ENCODE peak calls at places on chromosomes 13 and 19, in four cellular contexts. X is IMR-90, N is H1, S is H9. J is an unnamed sample.
A peak's percentile ranks its signal among the peaks of the same experiment; 100 is the strongest.

GRCh38 chr13:99375806-99376080 is 68.5 kb upstream of the GPR183 start:
- DNase-seq in X (no peak), N (peak; percentile 6), S (no peak), J (no peak)

GRCh38 chr19:55070755-55071502 is 4.7 kb upstream of the EPS8L1 start:
- DNase-seq in X (peak; percentile 58), N (no peak), S (no peak), J (no peak)

GRCh38 chr13:27967203-27967735 is 1.8 kb downstream of the CDX2 start:
- DNase-seq in X (no peak), N (no peak), S (no peak), J (peak; percentile 54)

GRCh38 chr19:47509973-47510372 is 4.9 kb downstream of the NAPA start:
- DNase-seq in X (no peak), N (no peak), S (no peak), J (no peak)

GRCh38 chr13:106534844-106535551 is 464 bp downstream of the EFNB2 start:
- DNase-seq in X (peak; percentile 16), N (peak; percentile 76), S (no peak), J (peak; percentile 32)

GRCh38 chr13:62085337-62085736 is 669.7 kb upstream of the PCDH20 start:
- DNase-seq in X (no peak), N (no peak), S (no peak), J (peak; percentile 5)

GRCh38 chr13:91144054-91144453 is 203.4 kb upstream of the MIR17HG start:
- DNase-seq in X (no peak), N (no peak), S (no peak), J (peak; percentile 41)

GRCh38 chr19:10439588-10439987 is 19.2 kb downstream of the PDE4A start:
- DNase-seq in X (no peak), N (no peak), S (no peak), J (no peak)

GRCh38 chr19:42023121-42023942 is 29.3 kb upstream of the ATP1A3 start:
- DNase-seq in X (peak; percentile 8), N (peak; percentile 84), S (peak; percentile 76), J (peak; percentile 70)

GRCh38 chr13:26946675-26947342 is 186.2 kb upstream of the GPR12 start:
- DNase-seq in X (peak; percentile 73), N (no peak), S (no peak), J (peak; percentile 69)

GRCh38 chr13:37657134-37657533 is 58.6 kb upstream of the POSTN start:
- DNase-seq in X (peak; percentile 71), N (no peak), S (no peak), J (no peak)

GRCh38 chr19:5585461-5586299 is 17.9 kb upstream of the TINCR start:
- DNase-seq in X (no peak), N (peak; percentile 85), S (peak; percentile 84), J (peak; percentile 80)

GRCh38 chr19:49133621-49134454 is 14.5 kb downstream of the PPFIA3 start:
- DNase-seq in X (peak; percentile 70), N (peak; percentile 90), S (peak; percentile 90), J (peak; percentile 48)

GRCh38 chr13:25214371-25215252 is 42.5 kb upstream of the AMER2 start:
- DNase-seq in X (peak; percentile 21), N (no peak), S (no peak), J (peak; percentile 53)

GRCh38 chr19:51777570-51778460 is 16.8 kb downstream of the FPR2 start:
- DNase-seq in X (peak; percentile 80), N (peak; percentile 50), S (peak; percentile 72), J (peak; percentile 92)

GRCh38 chr13:62510906-62511655 is 1095.4 kb upstream of the PCDH20 start:
- DNase-seq in X (no peak), N (no peak), S (no peak), J (peak; percentile 89)

GRCh38 chr19:6589711-6590457 is 1.1 kb downstream of the CD70 start:
- DNase-seq in X (no peak), N (peak; percentile 45), S (no peak), J (peak; percentile 37)

GRCh38 chr13:49248433-49249002 is 793 bp downstream of the CDADC1 start:
- DNase-seq in X (peak; percentile 29), N (peak; percentile 46), S (no peak), J (no peak)

GRCh38 chr13:95099541-95099940 is 201.7 kb downstream of the ABCC4 start:
- DNase-seq in X (peak; percentile 28), N (no peak), S (no peak), J (no peak)

GRCh38 chr13:70390968-70391367 is 282.7 kb upstream of the KLHL1 start:
- DNase-seq in X (no peak), N (no peak), S (no peak), J (no peak)

GRCh38 chr13:29767006-29767405 is 83.4 kb downstream of the UBL3 start:
- DNase-seq in X (peak; percentile 48), N (no peak), S (no peak), J (no peak)

GRCh38 chr13:35210234-35210633 is 266.3 kb downstream of the MAB21L1 start:
- DNase-seq in X (no peak), N (no peak), S (no peak), J (no peak)

GRCh38 chr19:32911467-32911866 is 41.9 kb upstream of the SLC7A9 start:
- DNase-seq in X (no peak), N (no peak), S (no peak), J (no peak)

GRCh38 chr19:16896098-16896912 is 7.5 kb downstream of the F2RL3 start:
- DNase-seq in X (no peak), N (peak; percentile 80), S (peak; percentile 69), J (peak; percentile 66)
- H3K27ac ChIP-seq in X (peak overlapping the region; percentile 16), N (no peak overlapping the region), S (no peak overlapping the region), J (no peak overlapping the region)

GRCh38 chr19:19711934-19712828 is 20.7 kb downstream of the ZNF14 start:
- DNase-seq in X (no peak), N (no peak), S (no peak), J (peak; percentile 19)
- H4K5ac ChIP-seq in X (no peak overlapping the region), N (no peak overlapping the region), S (no peak overlapping the region), J (no peak overlapping the region)

DNA sequence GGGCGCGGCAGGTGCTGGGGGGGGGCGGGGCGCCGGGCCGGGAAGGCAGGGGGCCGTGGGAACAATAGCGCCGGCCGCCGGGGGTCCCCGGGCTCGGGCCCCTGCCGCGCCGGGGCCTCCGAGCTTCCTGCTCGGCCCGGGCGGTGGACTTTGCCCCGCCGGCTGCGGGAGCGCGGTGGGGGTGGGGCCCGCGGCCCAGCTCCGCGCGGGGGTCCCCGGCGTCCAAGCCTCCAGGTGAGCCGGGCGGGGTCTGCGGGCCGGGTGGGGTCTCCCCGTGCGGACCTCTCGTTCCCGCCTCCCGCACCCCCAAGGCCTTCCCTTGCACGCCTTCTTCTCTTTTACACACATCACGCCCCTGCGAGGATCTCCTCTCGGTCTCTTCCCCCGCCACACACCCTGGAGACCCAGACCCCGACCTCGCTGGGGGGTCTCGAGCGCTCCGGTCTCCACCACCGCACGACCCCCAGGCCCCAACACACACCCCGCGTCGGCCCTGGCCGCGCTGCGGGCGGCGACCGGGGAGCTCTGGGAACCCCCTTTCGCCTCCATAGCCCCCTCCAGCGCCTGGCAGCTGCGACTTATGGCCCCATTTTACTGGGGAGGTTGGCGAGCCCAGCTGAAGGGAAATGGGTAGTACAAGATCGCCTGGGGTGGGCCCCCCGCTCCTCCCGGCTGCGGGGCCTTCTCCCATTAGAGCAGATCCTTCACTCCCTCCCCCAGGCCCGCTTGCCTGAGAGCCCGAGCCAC is 701 bp downstream of the CAMSAP3 start:
- DNase-seq in X (no peak), N (peak; percentile 59), S (no peak), J (no peak)
- H3K27ac ChIP-seq in X (no peak overlapping the region), N (no peak overlapping the region), S (no peak overlapping the region), J (no peak overlapping the region)

GRCh38 chr13:44244288-44244687 is 129.3 kb upstream of the SERP2 start:
- DNase-seq in X (peak; percentile 81), N (no peak), S (no peak), J (no peak)
- H4K5ac ChIP-seq in X (no peak overlapping the region), N (no peak overlapping the region), S (no peak overlapping the region), J (no peak overlapping the region)

GRCh38 chr13:74695021-74695800 is 561.0 kb upstream of the KLF12 start:
- DNase-seq in X (no peak), N (no peak), S (no peak), J (peak; percentile 86)

DNA sequence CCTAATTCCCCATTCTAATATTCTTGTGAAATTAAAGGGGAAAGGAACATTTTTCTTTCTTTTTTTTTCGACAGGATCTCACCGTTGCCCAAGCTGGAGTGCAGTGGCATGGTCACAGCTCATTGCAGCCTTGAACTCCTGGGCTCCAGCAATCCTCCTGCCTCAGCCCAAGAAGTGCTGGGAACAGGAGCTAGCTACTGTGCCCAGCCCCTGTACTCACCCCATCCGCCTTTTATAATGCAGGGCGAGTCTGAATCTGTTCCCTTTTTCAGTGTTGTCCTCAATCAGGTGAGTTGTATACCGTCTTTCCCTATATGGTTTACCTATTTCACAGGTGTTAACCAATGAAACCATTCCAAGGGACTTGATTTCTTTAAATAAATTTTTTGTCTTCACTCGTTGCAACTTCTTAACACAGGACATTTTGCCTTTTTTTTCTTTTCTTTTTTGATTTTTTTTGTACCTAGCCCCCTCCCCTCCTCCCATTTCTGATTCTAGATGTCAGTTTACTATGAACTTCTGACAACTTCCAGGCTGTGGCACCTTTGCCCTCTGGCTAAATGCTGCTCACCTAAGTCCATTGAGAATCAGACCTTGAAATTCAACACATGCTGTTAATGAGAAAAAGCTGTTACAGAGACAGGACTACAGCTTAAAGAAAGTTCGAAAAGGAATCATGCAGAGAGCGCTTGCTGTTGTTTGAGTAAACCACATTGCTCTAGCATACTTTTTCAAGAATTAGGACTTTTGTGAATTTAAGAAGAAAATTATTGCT is 562.1 kb upstream of the KLF12 start:
- DNase-seq in X (no peak), N (no peak), S (no peak), J (peak; percentile 45)
- H3K27ac ChIP-seq in X (no peak overlapping the region), N (no peak overlapping the region), S (no peak overlapping the region), J (no peak overlapping the region)

DNA sequence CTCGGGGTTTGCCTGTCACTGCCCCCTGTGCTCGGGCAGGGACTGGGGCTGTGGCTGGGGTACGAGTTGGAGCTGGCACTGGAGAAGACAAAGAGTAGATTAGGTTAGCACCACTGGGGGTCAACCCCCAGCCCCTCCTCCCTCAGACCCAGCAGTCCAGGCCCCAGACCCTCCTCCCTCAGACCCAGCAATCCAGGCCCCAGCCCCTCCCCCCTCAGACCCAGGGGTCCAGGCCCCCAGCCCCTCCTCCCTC is 19.1 kb downstream of the ZNF575 start:
- DNase-seq in X (no peak), N (no peak), S (no peak), J (no peak)
- H4K5ac ChIP-seq in X (no peak overlapping the region), N (no peak overlapping the region), S (no peak overlapping the region), J (no peak overlapping the region)

DNA sequence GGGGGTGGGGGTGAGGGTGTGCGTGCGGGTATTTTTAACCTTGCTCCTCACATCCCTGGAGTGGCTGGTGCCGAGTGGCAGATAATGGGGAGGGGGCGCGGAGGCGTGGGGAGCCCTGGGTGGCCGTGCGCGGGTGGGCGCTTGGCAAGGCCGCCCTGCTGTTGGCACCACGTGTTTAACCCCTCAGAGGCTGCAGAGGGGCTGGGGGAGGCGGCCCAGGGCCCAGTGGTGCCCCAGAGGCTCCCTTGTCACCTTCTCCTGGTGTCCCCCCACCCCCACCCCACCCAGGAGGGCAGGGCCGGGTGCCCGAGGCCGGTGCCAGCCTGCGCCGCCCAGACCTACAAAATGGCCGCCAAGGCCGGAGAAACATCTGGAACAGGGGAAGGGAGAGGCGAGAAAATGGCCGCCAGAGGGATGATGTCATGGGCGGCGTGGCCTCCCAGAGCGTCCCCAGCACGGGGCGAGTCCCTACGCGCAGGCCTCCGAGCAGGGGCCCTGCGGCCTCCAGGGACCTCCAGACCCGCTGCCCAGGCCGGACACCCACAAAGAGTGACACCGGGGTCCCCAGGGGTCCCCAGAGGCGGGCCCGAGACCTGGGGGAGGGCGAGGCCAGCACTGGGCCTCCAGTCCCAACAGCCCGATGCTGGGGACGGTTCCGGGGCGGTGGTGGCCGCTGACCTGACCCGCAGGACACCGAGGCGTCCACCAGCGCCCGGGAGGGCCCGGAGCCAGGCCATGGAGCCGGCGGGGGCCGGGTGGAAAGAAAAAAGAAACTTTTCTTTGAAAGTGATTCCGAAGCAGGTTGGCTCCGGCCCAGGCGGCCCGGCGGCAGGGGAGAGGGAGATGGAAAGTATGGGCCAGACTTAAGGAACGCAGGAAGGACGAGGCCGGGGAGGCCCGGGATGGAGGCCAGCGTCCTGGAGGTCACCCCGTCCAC is 38.2 kb downstream of the NFIC start:
- DNase-seq in X (peak; percentile 93), N (no peak), S (no peak), J (no peak)
- H3K27ac ChIP-seq in X (peak overlapping the region; percentile 96), N (no peak overlapping the region), S (no peak overlapping the region), J (no peak overlapping the region)

J was measured in mesendoderm.